ENCODE peak calls at places on chromosomes 1 and 21, in five cellular contexts. One of them, this sample, is unnamed.
A peak's percentile ranks its signal among the peaks of the same experiment; 100 is the strongest.

GRCh38 chr1:92924501-92924900 is 36.8 kb downstream of the DIPK1A start:
- DNase-seq in uterus: no peak
- DNase-seq in psoas muscle: no peak
- DNase-seq in heart left ventricle: no peak
- DNase-seq in adrenal gland: no peak
- DNase-seq in this sample: no peak

GRCh38 chr1:172918478-172918877 is 132.3 kb downstream of the TNFSF18 start:
- DNase-seq in uterus: no peak
- DNase-seq in psoas muscle: no peak
- DNase-seq in heart left ventricle: no peak
- DNase-seq in adrenal gland: no peak
- DNase-seq in this sample: no peak

GRCh38 chr1:207186503-207186902 is 82.5 kb downstream of the C4BPA start:
- DNase-seq in uterus: no peak
- DNase-seq in psoas muscle: no peak
- DNase-seq in heart left ventricle: no peak
- DNase-seq in adrenal gland: no peak
- DNase-seq in this sample: peak; percentile 83

GRCh38 chr1:59682405-59683080 is 132.2 kb upstream of the HOOK1 start:
- DNase-seq in uterus: no peak
- DNase-seq in psoas muscle: no peak
- DNase-seq in heart left ventricle: no peak
- DNase-seq in adrenal gland: no peak
- DNase-seq in this sample: peak; percentile 27

GRCh38 chr21:43193651-43194302 is 25.0 kb downstream of the CRYAA start:
- DNase-seq in uterus: peak; percentile 16
- DNase-seq in psoas muscle: peak; percentile 82
- DNase-seq in heart left ventricle: peak; percentile 64
- DNase-seq in adrenal gland: peak; percentile 27
- DNase-seq in this sample: peak; percentile 89

GRCh38 chr1:208170252-208170651 is 73.9 kb downstream of the PLXNA2 start:
- DNase-seq in uterus: no peak
- DNase-seq in psoas muscle: no peak
- DNase-seq in heart left ventricle: peak; percentile 78
- DNase-seq in adrenal gland: no peak
- DNase-seq in this sample: no peak

GRCh38 chr1:84133479-84133878 is 10.6 kb upstream of the PRKACB start:
- DNase-seq in uterus: no peak
- DNase-seq in psoas muscle: no peak
- DNase-seq in heart left ventricle: peak; percentile 12
- DNase-seq in adrenal gland: no peak
- DNase-seq in this sample: no peak

GRCh38 chr1:61337471-61337870 is 255.1 kb downstream of the NFIA start:
- DNase-seq in uterus: no peak
- DNase-seq in psoas muscle: no peak
- DNase-seq in heart left ventricle: no peak
- DNase-seq in adrenal gland: no peak
- DNase-seq in this sample: no peak

DNA sequence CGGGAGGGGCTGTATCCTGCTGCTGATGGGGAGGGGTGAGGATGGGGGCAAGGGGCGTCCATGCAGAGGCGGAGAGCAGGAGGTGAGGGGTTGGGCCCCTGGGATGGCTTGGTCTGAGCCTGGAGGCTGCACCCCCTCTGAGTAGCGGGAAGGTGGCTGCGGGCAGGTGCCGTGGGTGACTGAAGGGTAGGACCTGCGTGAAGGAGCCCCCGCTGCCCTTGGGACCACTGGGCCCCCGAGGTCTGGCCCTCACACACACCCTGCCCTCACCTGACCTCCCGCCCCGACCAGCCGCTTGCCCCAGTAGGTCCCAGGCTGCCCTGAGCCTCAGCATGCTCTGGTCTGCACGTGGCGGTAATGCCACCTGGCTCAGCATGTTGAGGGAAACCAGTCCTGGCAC is 12.8 kb upstream of the SKI start:
- DNase-seq in uterus: no peak
- DNase-seq in psoas muscle: no peak
- DNase-seq in heart left ventricle: peak; percentile 42
- DNase-seq in adrenal gland: peak; percentile 14
- DNase-seq in this sample: no peak
- H3K27ac ChIP-seq in uterus: peak overlapping the region; percentile 96
- H3K27ac ChIP-seq in psoas muscle: no peak overlapping the region
- H3K27ac ChIP-seq in heart left ventricle: peak overlapping the region; percentile 97
- H3K27ac ChIP-seq in adrenal gland: no peak overlapping the region
- H3K27ac ChIP-seq in this sample: no peak overlapping the region

GRCh38 chr1:155379877-155380192 is 59.1 kb downstream of the RUSC1 start:
- DNase-seq in uterus: no peak
- DNase-seq in psoas muscle: no peak
- DNase-seq in heart left ventricle: no peak
- DNase-seq in adrenal gland: no peak
- DNase-seq in this sample: no peak

DNA sequence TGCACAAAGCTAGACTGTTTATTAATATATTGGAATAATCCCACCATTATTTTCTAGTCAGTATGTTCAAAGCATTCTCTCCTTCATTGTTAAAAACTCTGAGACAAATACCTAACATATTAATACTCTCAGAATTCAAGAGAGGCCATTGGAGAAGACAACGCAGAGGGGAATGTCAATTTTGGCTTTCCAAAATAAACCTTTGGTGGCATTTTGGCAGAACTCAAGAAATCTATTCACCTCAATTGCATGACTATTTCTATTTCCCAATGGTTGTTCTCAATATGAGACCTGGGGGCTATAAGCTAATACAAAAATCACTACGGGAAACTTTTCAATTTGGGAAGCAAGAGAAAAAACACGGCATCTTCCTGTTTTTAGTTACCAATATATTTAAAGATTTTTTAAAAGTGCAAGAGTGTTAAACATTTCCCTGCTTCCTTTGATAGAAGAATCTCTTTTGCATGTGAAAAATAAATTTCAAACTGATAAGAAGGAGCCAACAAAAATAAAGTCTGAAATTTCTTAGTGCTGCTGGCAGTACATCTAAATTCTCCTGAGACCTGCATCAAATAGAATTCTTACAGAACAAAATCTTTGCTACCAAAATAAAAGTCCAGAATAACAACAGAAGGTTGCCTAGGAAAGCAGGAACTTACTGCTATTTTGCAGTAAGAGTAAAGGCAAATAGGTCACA is 58.6 kb downstream of the RUSC1 start:
- DNase-seq in uterus: no peak
- DNase-seq in psoas muscle: no peak
- DNase-seq in heart left ventricle: no peak
- DNase-seq in adrenal gland: no peak
- DNase-seq in this sample: peak; percentile 62
- TF ChIP-seq CTCF in uterus: peak; percentile 3
- TF ChIP-seq CTCF in psoas muscle: no peak
- TF ChIP-seq CTCF in heart left ventricle: no peak
- TF ChIP-seq CTCF in adrenal gland: no peak
- TF ChIP-seq CTCF in this sample: no peak

DNA sequence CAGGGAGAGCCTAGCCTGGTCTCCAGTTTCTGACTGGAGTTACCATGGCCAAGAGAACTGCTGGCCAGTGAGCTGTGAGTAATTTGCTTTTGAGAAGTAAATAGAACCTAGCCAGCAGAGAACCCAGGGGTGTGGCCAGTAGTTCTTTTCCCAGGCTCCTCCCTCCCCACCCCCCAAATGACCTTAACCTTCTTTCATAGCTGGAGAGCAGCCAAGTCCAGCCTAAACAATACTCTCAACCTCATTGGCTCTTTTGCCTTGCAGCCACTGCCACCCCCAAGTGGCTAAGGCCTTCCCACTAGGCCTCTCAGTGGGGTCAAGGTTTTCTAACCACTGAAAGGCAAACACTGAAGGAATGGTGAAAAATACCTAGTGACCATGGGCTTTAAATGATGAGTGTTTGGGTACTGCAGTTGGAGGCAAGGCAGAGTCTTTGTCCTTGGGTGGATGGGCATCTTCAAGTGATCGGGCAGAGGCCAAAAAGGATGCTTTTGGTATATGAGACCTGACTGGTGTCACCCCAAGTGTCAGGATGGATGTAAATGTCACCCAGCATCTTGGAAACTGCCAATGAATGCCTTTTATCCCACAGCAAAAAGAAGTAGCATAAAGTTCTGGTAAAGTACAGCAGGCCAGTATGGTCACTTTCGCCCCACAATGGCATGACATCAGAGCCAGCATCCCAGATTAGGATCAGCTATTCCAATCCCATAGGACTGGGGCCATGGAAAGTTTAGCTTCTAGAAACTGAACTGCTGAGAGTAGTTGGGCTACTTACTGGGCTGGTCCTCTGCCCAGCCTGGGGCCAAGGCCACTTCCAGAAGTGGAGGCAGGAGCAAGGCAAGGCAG is 3.5 kb upstream of the PIGV start:
- DNase-seq in uterus: peak; percentile 46
- DNase-seq in psoas muscle: peak; percentile 67
- DNase-seq in heart left ventricle: peak; percentile 86
- DNase-seq in adrenal gland: peak; percentile 90
- DNase-seq in this sample: peak; percentile 76
- H3K27ac ChIP-seq in uterus: peak overlapping the region; percentile 99
- H3K27ac ChIP-seq in psoas muscle: peak overlapping the region; percentile 50
- H3K27ac ChIP-seq in heart left ventricle: peak overlapping the region; percentile 99
- H3K27ac ChIP-seq in adrenal gland: peak overlapping the region; percentile 11
- H3K27ac ChIP-seq in this sample: peak overlapping the region; percentile 16

DNA sequence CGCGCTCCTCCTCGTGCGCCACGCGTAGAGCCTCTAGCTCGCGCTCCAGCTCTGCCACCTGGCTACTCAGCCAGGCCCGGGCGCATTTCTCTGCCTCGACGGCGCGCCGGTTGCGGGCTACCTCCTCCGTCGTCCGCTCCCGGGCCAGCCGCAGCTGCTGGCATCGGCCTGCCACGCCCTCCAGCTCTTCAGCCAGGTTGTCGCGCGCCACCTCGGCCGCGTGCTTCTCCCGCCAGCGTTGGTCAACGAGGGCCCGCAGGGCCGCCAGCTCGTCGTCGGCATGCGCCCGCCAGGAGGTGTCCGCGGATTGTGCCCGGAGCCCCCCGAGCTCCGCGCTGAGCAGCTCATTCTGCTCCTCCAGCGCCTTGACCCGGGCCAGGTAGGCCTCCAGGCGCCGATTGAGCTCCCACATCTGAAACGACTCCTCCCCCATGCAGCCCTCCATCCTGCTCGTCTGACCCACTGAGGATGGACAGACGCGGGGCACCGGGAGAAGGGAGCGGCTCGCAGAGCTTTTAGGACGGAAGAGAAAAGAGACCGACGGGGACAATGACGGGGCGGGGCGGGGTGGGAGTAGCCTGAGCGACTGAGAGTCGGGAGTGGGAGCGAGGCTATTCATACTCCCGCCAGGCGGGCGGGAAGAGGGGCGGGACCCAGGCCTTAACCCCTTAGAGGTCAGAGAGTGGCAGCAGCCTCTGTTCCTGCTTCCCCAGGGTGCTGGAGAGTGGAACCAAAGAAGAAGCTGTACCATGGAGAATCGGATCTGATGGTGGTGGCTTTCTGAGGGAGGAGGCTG is at the start of gene NES:
- DNase-seq in uterus: peak; percentile 83
- DNase-seq in psoas muscle: peak; percentile 85
- DNase-seq in heart left ventricle: peak; percentile 91
- DNase-seq in adrenal gland: peak; percentile 33
- DNase-seq in this sample: peak; percentile 34
- TF ChIP-seq CTCF in uterus: peak; percentile 3
- TF ChIP-seq CTCF in psoas muscle: no peak
- TF ChIP-seq CTCF in heart left ventricle: no peak
- TF ChIP-seq CTCF in adrenal gland: no peak
- TF ChIP-seq CTCF in this sample: no peak

This sample was measured in brain microvascular endothelial cell.